ENCODE peak calls at places on chromosome 9, in four cellular contexts. One of them, this sample, is unnamed.

GRCh38 chr9:115115117-115115880 is 2.7 kb downstream of the TNC start:
- DNase-seq in skeletal muscle cell: no peak
- DNase-seq in adrenal gland: no peak
- DNase-seq in HCT116: no peak
- DNase-seq in this sample: no peak

GRCh38 chr9:34454571-34455065 is 3.8 kb downstream of the FAM219A start:
- DNase-seq in adrenal gland: no peak
- DNase-seq in HCT116: peak
- DNase-seq in skeletal muscle cell: peak
- DNase-seq in this sample: no peak

GRCh38 chr9:101468116-101468515 is 32.5 kb upstream of the ALDOB start:
- DNase-seq in adrenal gland: no peak
- DNase-seq in HCT116: no peak
- DNase-seq in skeletal muscle cell: no peak
- DNase-seq in this sample: no peak

GRCh38 chr9:32455738-32456137 is 70.3 kb downstream of the RIGI start:
- DNase-seq in adrenal gland: no peak
- DNase-seq in skeletal muscle cell: no peak
- DNase-seq in HCT116: no peak
- DNase-seq in this sample: no peak

GRCh38 chr9:76370656-76371055 is 23.6 kb downstream of the RFK start:
- DNase-seq in skeletal muscle cell: no peak
- DNase-seq in HCT116: no peak
- DNase-seq in adrenal gland: no peak
- DNase-seq in this sample: no peak

GRCh38 chr9:2824564-2824963 is 19.3 kb downstream of the PUM3 start:
- DNase-seq in skeletal muscle cell: no peak
- DNase-seq in HCT116: no peak
- DNase-seq in adrenal gland: peak
- DNase-seq in this sample: no peak

GRCh38 chr9:73806876-73807275 is 655.2 kb downstream of the ANXA1 start:
- DNase-seq in HCT116: no peak
- DNase-seq in skeletal muscle cell: no peak
- DNase-seq in adrenal gland: no peak
- DNase-seq in this sample: no peak

GRCh38 chr9:124254261-124254682 is 3.5 kb upstream of the NEK6 start:
- DNase-seq in HCT116: no peak
- DNase-seq in skeletal muscle cell: no peak
- DNase-seq in adrenal gland: no peak
- DNase-seq in this sample: no peak

GRCh38 chr9:87498046-87498815 is 564 bp downstream of the DAPK1 start:
- DNase-seq in skeletal muscle cell: no peak
- DNase-seq in adrenal gland: no peak
- DNase-seq in HCT116: no peak
- DNase-seq in this sample: peak

GRCh38 chr9:34262971-34263370 is 66.1 kb downstream of the KIF24 start:
- DNase-seq in HCT116: no peak
- DNase-seq in skeletal muscle cell: no peak
- DNase-seq in adrenal gland: no peak
- DNase-seq in this sample: no peak

GRCh38 chr9:121388140-121388925 is 18.3 kb upstream of the STOM start:
- DNase-seq in HCT116: no peak
- DNase-seq in skeletal muscle cell: no peak
- DNase-seq in adrenal gland: no peak
- DNase-seq in this sample: no peak

GRCh38 chr9:34400686-34401602 is 24.2 kb upstream of the MYORG start:
- DNase-seq in skeletal muscle cell: no peak
- DNase-seq in HCT116: no peak
- DNase-seq in adrenal gland: no peak
- DNase-seq in this sample: no peak

GRCh38 chr9:129143461-129143927 is 32.3 kb downstream of the PTPA start:
- DNase-seq in adrenal gland: peak
- DNase-seq in HCT116: no peak
- DNase-seq in skeletal muscle cell: peak
- DNase-seq in this sample: no peak

GRCh38 chr9:89515416-89515815 is 17.5 kb upstream of the SEMA4D start:
- DNase-seq in adrenal gland: peak
- DNase-seq in skeletal muscle cell: no peak
- DNase-seq in HCT116: no peak
- DNase-seq in this sample: no peak

GRCh38 chr9:134626576-134627416 is 14.8 kb upstream of the COL5A1 start:
- DNase-seq in skeletal muscle cell: no peak
- DNase-seq in adrenal gland: peak
- DNase-seq in HCT116: no peak
- DNase-seq in this sample: no peak

GRCh38 chr9:127578627-127578951 is 33.5 kb upstream of the STXBP1 start:
- DNase-seq in HCT116: no peak
- DNase-seq in adrenal gland: no peak
- DNase-seq in skeletal muscle cell: no peak
- DNase-seq in this sample: no peak

GRCh38 chr9:122580360-122580759 is 2.8 kb downstream of the OR1L8 start:
- DNase-seq in adrenal gland: no peak
- DNase-seq in skeletal muscle cell: peak
- DNase-seq in HCT116: peak
- DNase-seq in this sample: no peak

GRCh38 chr9:35798658-35799366 is 7.4 kb downstream of the NPR2 start:
- DNase-seq in adrenal gland: no peak
- DNase-seq in HCT116: no peak
- DNase-seq in skeletal muscle cell: no peak
- DNase-seq in this sample: no peak

GRCh38 chr9:93200989-93201339 is 17.0 kb downstream of the WNK2 start:
- DNase-seq in HCT116: no peak
- DNase-seq in adrenal gland: no peak
- DNase-seq in skeletal muscle cell: no peak
- DNase-seq in this sample: no peak

GRCh38 chr9:35811364-35812024 is 568 bp downstream of the SPAG8 start:
- DNase-seq in skeletal muscle cell: no peak
- DNase-seq in HCT116: no peak
- DNase-seq in adrenal gland: peak
- DNase-seq in this sample: no peak

GRCh38 chr9:27442464-27442863 is 81.6 kb upstream of the IFNK start:
- DNase-seq in adrenal gland: peak
- DNase-seq in skeletal muscle cell: no peak
- DNase-seq in HCT116: no peak
- DNase-seq in this sample: no peak

GRCh38 chr9:124122321-124122720 is 110.8 kb downstream of the LHX2 start:
- DNase-seq in HCT116: no peak
- DNase-seq in adrenal gland: no peak
- DNase-seq in skeletal muscle cell: no peak
- DNase-seq in this sample: no peak

GRCh38 chr9:20477940-20478620 is 144.2 kb downstream of the MLLT3 start:
- DNase-seq in HCT116: no peak
- DNase-seq in skeletal muscle cell: peak
- DNase-seq in adrenal gland: no peak
- DNase-seq in this sample: no peak

GRCh38 chr9:36125062-36125855 is 11.3 kb upstream of the GLIPR2 start:
- DNase-seq in HCT116: no peak
- DNase-seq in skeletal muscle cell: no peak
- DNase-seq in adrenal gland: no peak
- DNase-seq in this sample: no peak

GRCh38 chr9:90767523-90768100 is 34.0 kb upstream of the SYK start:
- DNase-seq in skeletal muscle cell: no peak
- DNase-seq in adrenal gland: no peak
- DNase-seq in HCT116: no peak
- DNase-seq in this sample: no peak

GRCh38 chr9:98031935-98032334 is 24.6 kb upstream of the NANS start:
- DNase-seq in skeletal muscle cell: no peak
- DNase-seq in HCT116: no peak
- DNase-seq in adrenal gland: no peak
- DNase-seq in this sample: no peak
- H3K4me3 ChIP-seq in skeletal muscle cell: no peak
- H3K4me3 ChIP-seq in HCT116: no peak
- H3K4me3 ChIP-seq in adrenal gland: no peak
- H3K4me3 ChIP-seq in this sample: no peak

DNA sequence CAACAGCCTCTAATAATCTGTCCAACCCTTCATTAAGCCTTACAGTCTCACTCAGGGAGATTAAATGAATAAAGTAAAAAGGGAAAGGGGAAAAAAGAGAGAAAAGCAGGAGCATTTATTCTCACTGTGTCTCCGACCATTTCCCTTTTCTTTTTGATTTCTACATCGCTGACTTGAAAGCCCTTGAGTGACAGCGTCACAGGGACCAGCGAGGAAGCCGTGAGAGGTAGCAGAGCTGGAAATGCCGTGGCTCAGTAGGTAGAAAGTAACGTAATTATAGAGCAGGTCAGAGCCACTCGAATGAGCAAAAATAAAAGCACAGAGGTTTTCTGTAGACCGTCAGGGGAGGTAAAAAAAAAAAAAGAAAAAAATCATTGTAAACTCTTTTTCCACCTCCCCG is 52.4 kb downstream of the ASS1 start:
- DNase-seq in adrenal gland: no peak
- DNase-seq in HCT116: no peak
- DNase-seq in skeletal muscle cell: no peak
- DNase-seq in this sample: no peak
- H3K4me3 ChIP-seq in adrenal gland: no peak
- H3K4me3 ChIP-seq in HCT116: no peak
- H3K4me3 ChIP-seq in skeletal muscle cell: no peak
- H3K4me3 ChIP-seq in this sample: no peak

DNA sequence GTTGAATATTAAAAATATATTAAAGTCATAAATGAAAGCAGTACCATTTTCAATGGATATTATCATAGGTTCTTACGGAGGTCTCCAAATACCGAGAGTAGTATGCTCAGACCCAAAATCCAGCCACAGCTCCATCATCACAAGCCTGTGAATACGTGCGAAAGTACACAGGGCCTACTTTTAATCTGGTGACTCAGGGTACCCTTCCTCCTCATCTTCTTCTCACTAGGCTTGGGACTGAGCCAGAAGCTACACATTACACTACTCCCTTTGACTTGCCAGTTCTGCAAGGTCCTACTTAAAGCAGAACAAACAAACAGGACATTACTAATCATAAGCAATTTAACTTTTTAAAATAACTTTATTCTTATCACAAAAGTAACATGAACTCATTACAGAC is 7.6 kb upstream of the RIC1 start:
- DNase-seq in skeletal muscle cell: peak
- DNase-seq in HCT116: peak
- DNase-seq in adrenal gland: no peak
- DNase-seq in this sample: no peak
- H3K4me3 ChIP-seq in skeletal muscle cell: no peak
- H3K4me3 ChIP-seq in HCT116: no peak
- H3K4me3 ChIP-seq in adrenal gland: no peak
- H3K4me3 ChIP-seq in this sample: no peak

GRCh38 chr9:133063159-133063499 is 1.3 kb downstream of the CEL start:
- DNase-seq in skeletal muscle cell: no peak
- DNase-seq in HCT116: no peak
- DNase-seq in adrenal gland: no peak
- DNase-seq in this sample: no peak

GRCh38 chr9:133065070-133065388 is 3.2 kb downstream of the CEL start:
- DNase-seq in HCT116: no peak
- DNase-seq in adrenal gland: no peak
- DNase-seq in skeletal muscle cell: no peak
- DNase-seq in this sample: no peak

GRCh38 chr9:133063500-133064231 is 1.9 kb downstream of the CEL start:
- DNase-seq in skeletal muscle cell: no peak
- DNase-seq in adrenal gland: no peak
- DNase-seq in HCT116: no peak
- DNase-seq in this sample: no peak

GRCh38 chr9:133066181-133066983 is 4.6 kb downstream of the CEL start:
- DNase-seq in skeletal muscle cell: no peak
- DNase-seq in HCT116: no peak
- DNase-seq in adrenal gland: no peak
- DNase-seq in this sample: no peak

GRCh38 chr9:133064241-133065069 is 2.7 kb downstream of the CEL start:
- DNase-seq in skeletal muscle cell: no peak
- DNase-seq in HCT116: no peak
- DNase-seq in adrenal gland: no peak
- DNase-seq in this sample: no peak
- H3K4me3 ChIP-seq in skeletal muscle cell: no peak
- H3K4me3 ChIP-seq in HCT116: no peak
- H3K4me3 ChIP-seq in adrenal gland: no peak
- H3K4me3 ChIP-seq in this sample: no peak

This sample was measured in prostate gland.